ENCODE peak calls at places on chromosomes 16 and 17, in four cellular contexts. C is NCI-H446 treated with DMSO at 0.1 percent for 48 hours, Y is NCI-H1105, J is lung microvascular endothelial cell. G is an unnamed sample.

GRCh38 chr16:4176794-4177438 is 60.7 kb upstream of the ADCY9 start:
- DNase-seq in C (no peak), Y (no peak), J (no peak), G (no peak)

GRCh38 chr16:75060708-75061107 is 55.9 kb downstream of the LDHD start:
- DNase-seq in C (no peak), Y (no peak), J (no peak), G (no peak)

GRCh38 chr17:7476474-7476873 is 3.0 kb downstream of the ZBTB4 start:
- DNase-seq in C (no peak), Y (no peak), J (no peak), G (no peak)

GRCh38 chr17:45666046-45666600 is 118.0 kb upstream of the CRHR1 start:
- DNase-seq in C (no peak), Y (no peak), J (no peak), G (no peak)

GRCh38 chr17:33858121-33858520 is 397.0 kb upstream of the CCL2 start:
- DNase-seq in C (no peak), Y (no peak), J (no peak), G (no peak)

GRCh38 chr17:43740541-43740940 is 18.1 kb downstream of the SOST start:
- DNase-seq in C (no peak), Y (no peak), J (no peak), G (no peak)

GRCh38 chr17:10139560-10139959 is 58.8 kb downstream of the GAS7 start:
- DNase-seq in C (no peak), Y (no peak), J (no peak), G (no peak)

GRCh38 chr17:48522031-48522593 is 8.7 kb downstream of the HOXB1 start:
- DNase-seq in C (no peak), Y (no peak), J (peak), G (no peak)

GRCh38 chr17:82281502-82282238 is 8.2 kb upstream of the CSNK1D start:
- DNase-seq in C (no peak), Y (no peak), J (no peak), G (no peak)

GRCh38 chr16:20638711-20639335 is 58.7 kb downstream of the ACSM1 start:
- DNase-seq in C (no peak), Y (no peak), J (no peak), G (no peak)

GRCh38 chr17:73941919-73942530 is 261.5 kb upstream of the RPL38 start:
- DNase-seq in C (no peak), Y (no peak), J (no peak), G (no peak)

GRCh38 chr16:89175280-89176146 is 4.0 kb downstream of the CDH15 start:
- DNase-seq in C (peak), Y (no peak), J (no peak), G (no peak)

GRCh38 chr17:56441331-56441730 is 152.2 kb upstream of the NOG start:
- DNase-seq in C (no peak), Y (no peak), J (no peak), G (no peak)

GRCh38 chr17:601462-602303 is 113.0 kb downstream of the VPS53 start:
- DNase-seq in C (peak), Y (no peak), J (peak), G (no peak)

GRCh38 chr16:8717892-8718400 is 43.5 kb downstream of the ABAT start:
- DNase-seq in C (no peak), Y (no peak), J (no peak), G (no peak)

GRCh38 chr17:71361691-71362450 is 758.9 kb upstream of the SOX9 start:
- DNase-seq in C (no peak), Y (no peak), J (no peak), G (no peak)

GRCh38 chr16:50103764-50104163 is 38.0 kb downstream of the HEATR3 start:
- DNase-seq in C (no peak), Y (no peak), J (no peak), G (no peak)

GRCh38 chr17:16989230-16989952 is 17.5 kb upstream of the TNFRSF13B start:
- DNase-seq in C (no peak), Y (no peak), J (no peak), G (peak)

GRCh38 chr16:50719401-50720337 is 22.2 kb upstream of the CYLD start:
- DNase-seq in C (no peak), Y (no peak), J (no peak), G (no peak)